ENCODE peak calls at places on chromosomes 4 and X, in nine cellular contexts. P, F, L, V, C, M, X, D and A are unnamed samples.

GRCh38 chr4:139599076-139599475 is 43.1 kb upstream of the SETD7 start:
- DNase-seq in F (no peak), C (no peak), P (no peak), V (no peak), D (no peak), X (no peak), L (no peak), M (no peak), A (no peak)

GRCh38 chr4:3440979-3441500 is 728 bp upstream of the HGFAC start:
- DNase-seq in D (no peak), P (no peak), F (peak; percentile 14), L (peak; percentile 71), X (peak; percentile 8), M (no peak), V (no peak), C (peak; percentile 45), A (no peak)

GRCh38 chr4:57249083-57249482 is 138.9 kb upstream of the IGFBP7 start:
- DNase-seq in M (no peak), D (no peak), P (no peak), C (no peak), X (peak; percentile 43), F (peak; percentile 86), L (no peak), V (no peak), A (no peak)

GRCh38 chrX:154515803-154516654 is at the start of gene FAM3A:
- DNase-seq in P (peak; percentile 91), F (peak; percentile 78), D (peak; percentile 89), L (peak; percentile 87), M (peak; percentile 92), C (peak; percentile 96), V (peak; percentile 89), X (peak; percentile 91), A (peak; percentile 93)

GRCh38 chr4:10112658-10113284 is 3.8 kb downstream of the WDR1 start:
- DNase-seq in X (no peak), C (no peak), V (no peak), M (no peak), F (no peak), D (no peak), L (no peak), P (no peak), A (no peak)

GRCh38 chr4:53676402-53676871 is 85.2 kb upstream of the LNX1 start:
- DNase-seq in L (no peak), M (no peak), C (no peak), D (no peak), P (no peak), X (peak; percentile 97), V (no peak), F (peak; percentile 34), A (no peak)

GRCh38 chr4:123924536-123924935 is 527.9 kb downstream of the SPRY1 start:
- DNase-seq in P (no peak), D (no peak), M (no peak), C (no peak), F (no peak), X (no peak), V (no peak), L (no peak), A (no peak)

GRCh38 chr4:2418652-2419571 is at the start of gene CFAP99:
- DNase-seq in P (peak; percentile 99), M (peak; percentile 98), C (peak; percentile 99), F (peak; percentile 85), L (peak; percentile 96), V (peak; percentile 99), D (peak; percentile 96), X (peak; percentile 95), A (peak; percentile 99)

GRCh38 chrX:112785323-112785722 is 55.3 kb downstream of the AMOT start:
- DNase-seq in F (no peak), V (no peak), P (no peak), D (no peak), C (no peak), L (no peak), X (no peak), M (no peak), A (no peak)

GRCh38 chr4:147828361-147828760 is 96.5 kb downstream of the ARHGAP10 start:
- DNase-seq in X (peak; percentile 49), F (peak; percentile 49), V (no peak), M (no peak), D (no peak), P (no peak), L (no peak), C (no peak), A (no peak)

GRCh38 chr4:113718252-113718651 is 43.3 kb downstream of the CAMK2D start:
- DNase-seq in F (no peak), L (no peak), C (no peak), P (no peak), D (no peak), X (no peak), M (no peak), V (no peak), A (no peak)

GRCh38 chrX:1487401-1487800 is 34.7 kb upstream of the ASMTL start:
- DNase-seq in X (no peak), D (peak; percentile 95), P (no peak), F (no peak), M (no peak), C (no peak), L (no peak), V (no peak), A (no peak)

GRCh38 chrX:13432376-13432775 is 112.5 kb upstream of the ATXN3L start:
- DNase-seq in P (no peak), C (no peak), V (peak; percentile 58), D (no peak), L (peak; percentile 86), F (peak; percentile 98), M (no peak), X (peak; percentile 95), A (no peak)

GRCh38 chr4:147236806-147237205 is 244.1 kb upstream of the EDNRA start:
- DNase-seq in L (no peak), F (no peak), V (no peak), D (no peak), M (no peak), C (no peak), P (no peak), X (peak; percentile 37), A (no peak)

GRCh38 chr4:6109842-6110560 is 90.3 kb downstream of the JAKMIP1 start:
- DNase-seq in D (peak; percentile 20), L (no peak), P (peak; percentile 90), X (no peak), V (no peak), M (no peak), F (no peak), C (no peak), A (no peak)

GRCh38 chr4:24368801-24369200 is 215.6 kb downstream of the DHX15 start:
- DNase-seq in F (no peak), V (no peak), P (no peak), M (no peak), C (no peak), D (no peak), L (no peak), X (no peak), A (no peak)

GRCh38 chr4:77193511-77194236 is 36.7 kb downstream of the CCNG2 start:
- DNase-seq in M (no peak), V (no peak), C (peak; percentile 78), D (peak; percentile 89), X (no peak), P (peak; percentile 91), L (no peak), F (no peak), A (peak; percentile 64)

GRCh38 chr4:150126201-150126879 is 48.1 kb downstream of the DCLK2 start:
- DNase-seq in V (peak; percentile 26), M (no peak), D (peak; percentile 1), L (no peak), X (peak; percentile 64), P (no peak), C (no peak), F (peak; percentile 77), A (no peak)

GRCh38 chr4:121277194-121278105 is 103.4 kb downstream of the QRFPR start:
- DNase-seq in C (no peak), V (peak; percentile 8), F (no peak), M (peak; percentile 22), P (peak; percentile 57), D (peak; percentile 17), X (peak; percentile 12), L (no peak), A (no peak)

GRCh38 chr4:109408711-109409110 is 24.9 kb upstream of the SEC24B start:
- DNase-seq in P (no peak), C (no peak), F (peak; percentile 6), L (no peak), X (no peak), D (no peak), M (no peak), V (no peak), A (no peak)

GRCh38 chr4:1731180-1731579 is 9.9 kb downstream of the TACC3 start:
- DNase-seq in P (no peak), D (no peak), L (no peak), F (peak; percentile 77), C (peak; percentile 36), X (no peak), V (no peak), M (no peak), A (no peak)

GRCh38 chrX:80766916-80767315 is 42.8 kb downstream of the BRWD3 start:
- DNase-seq in M (no peak), F (no peak), P (no peak), D (no peak), L (no peak), V (no peak), X (no peak), C (peak; percentile 24), A (no peak)

GRCh38 chrX:3232262-3232950 is 114.0 kb downstream of the MXRA5 start:
- DNase-seq in M (no peak), D (no peak), X (peak; percentile 4), V (no peak), F (no peak), L (no peak), P (no peak), C (no peak), A (no peak)

GRCh38 chr4:140943887-140944515 is 187.8 kb upstream of the TBC1D9 start:
- DNase-seq in X (peak; percentile 71), F (peak; percentile 95), P (no peak), L (no peak), M (no peak), V (no peak), C (no peak), D (no peak), A (no peak)

GRCh38 chr4:107261241-107261874 is 225.2 kb upstream of the DKK2 start:
- DNase-seq in P (no peak), X (peak; percentile 18), F (peak; percentile 64), L (no peak), C (no peak), V (no peak), D (no peak), M (no peak), A (no peak)

GRCh38 chr4:81257021-81257420 is 42.0 kb upstream of the PRKG2 start:
- DNase-seq in V (peak; percentile 47), X (peak; percentile 69), L (peak; percentile 39), P (no peak), F (peak; percentile 65), D (no peak), C (no peak), M (no peak), A (no peak)

GRCh38 chrX:134737061-134737460 is 78.8 kb upstream of the PLAC1 start:
- DNase-seq in F (no peak), C (peak; percentile 58), D (no peak), P (no peak), M (no peak), L (peak; percentile 31), X (no peak), V (peak; percentile 20), A (no peak)

GRCh38 chrX:150352581-150352980 is 10.5 kb upstream of the MAMLD1 start:
- DNase-seq in V (no peak), F (peak; percentile 15), M (no peak), D (no peak), L (no peak), P (no peak), C (no peak), X (peak; percentile 44), A (no peak)

GRCh38 chrX:45344597-45344996 is 143.9 kb upstream of the DIPK2B start:
- DNase-seq in C (no peak), P (no peak), M (no peak), X (peak; percentile 50), V (no peak), L (peak; percentile 38), F (peak; percentile 88), D (no peak), A (no peak)

GRCh38 chr4:133081246-133081645 is 67.8 kb upstream of the PCDH10 start:
- DNase-seq in X (peak; percentile 20), P (no peak), M (no peak), F (no peak), D (no peak), C (no peak), V (no peak), L (no peak), A (no peak)

GRCh38 chrX:65690057-65690855 is 22.8 kb downstream of the MSN start:
- DNase-seq in V (peak; percentile 34), F (peak; percentile 86), P (no peak), L (peak; percentile 70), X (peak; percentile 57), D (no peak), M (no peak), C (peak; percentile 71), A (no peak)